ENCODE peak calls at places on chromosomes 7 and 10, in four cellular contexts. One of them, this sample, is unnamed.

GRCh38 chr7:95989301-95989700 is 216.9 kb downstream of the DYNC1I1 start:
- DNase-seq in neuronal stem cell: peak
- DNase-seq in IMR-90: no peak
- DNase-seq in trophoblast cell: peak
- DNase-seq in this sample: no peak

GRCh38 chr7:47725031-47725780 is 143.3 kb upstream of the TNS3 start:
- DNase-seq in neuronal stem cell: no peak
- DNase-seq in IMR-90: peak
- DNase-seq in trophoblast cell: no peak
- DNase-seq in this sample: no peak

GRCh38 chr7:127089146-127089545 is 163.6 kb downstream of the GRM8 start:
- DNase-seq in neuronal stem cell: no peak
- DNase-seq in IMR-90: no peak
- DNase-seq in trophoblast cell: no peak
- DNase-seq in this sample: no peak

GRCh38 chr10:118721005-118721876 is 33.5 kb downstream of the CACUL1 start:
- DNase-seq in neuronal stem cell: peak
- DNase-seq in IMR-90: peak
- DNase-seq in trophoblast cell: peak
- DNase-seq in this sample: peak

GRCh38 chr10:23422003-23422411 is 16.9 kb upstream of the OTUD1 start:
- DNase-seq in neuronal stem cell: no peak
- DNase-seq in IMR-90: no peak
- DNase-seq in trophoblast cell: peak
- DNase-seq in this sample: peak

GRCh38 chr10:56973766-56974165 is 612.7 kb upstream of the ZWINT start:
- DNase-seq in neuronal stem cell: no peak
- DNase-seq in IMR-90: no peak
- DNase-seq in trophoblast cell: no peak
- DNase-seq in this sample: no peak

GRCh38 chr10:125006188-125006680 is 64.3 kb downstream of the ZRANB1 start:
- DNase-seq in neuronal stem cell: no peak
- DNase-seq in IMR-90: peak
- DNase-seq in trophoblast cell: no peak
- DNase-seq in this sample: no peak

GRCh38 chr7:5428470-5429252 is 5.0 kb upstream of the TNRC18 start:
- DNase-seq in neuronal stem cell: no peak
- DNase-seq in IMR-90: peak
- DNase-seq in trophoblast cell: no peak
- DNase-seq in this sample: peak

GRCh38 chr7:139696547-139696946 is 81.3 kb downstream of the HIPK2 start:
- DNase-seq in neuronal stem cell: no peak
- DNase-seq in IMR-90: no peak
- DNase-seq in trophoblast cell: no peak
- DNase-seq in this sample: no peak

GRCh38 chr10:132387723-132388210 is 9.2 kb upstream of the PWWP2B start:
- DNase-seq in neuronal stem cell: peak
- DNase-seq in IMR-90: peak
- DNase-seq in trophoblast cell: no peak
- DNase-seq in this sample: peak

GRCh38 chr7:159098424-159098786 is 46.3 kb downstream of the VIPR2 start:
- DNase-seq in neuronal stem cell: no peak
- DNase-seq in IMR-90: no peak
- DNase-seq in trophoblast cell: no peak
- DNase-seq in this sample: no peak

GRCh38 chr7:40680657-40681056 is 545.9 kb downstream of the SUGCT start:
- DNase-seq in neuronal stem cell: peak
- DNase-seq in IMR-90: no peak
- DNase-seq in trophoblast cell: peak
- DNase-seq in this sample: no peak

GRCh38 chr7:95302976-95303375 is 21.4 kb downstream of the PON1 start:
- DNase-seq in neuronal stem cell: no peak
- DNase-seq in IMR-90: no peak
- DNase-seq in trophoblast cell: no peak
- DNase-seq in this sample: no peak

GRCh38 chr7:48168159-48168558 is 3.1 kb upstream of the ABCA13 start:
- DNase-seq in neuronal stem cell: no peak
- DNase-seq in IMR-90: peak
- DNase-seq in trophoblast cell: no peak
- DNase-seq in this sample: no peak

GRCh38 chr7:29194206-29194593 is 375 bp upstream of the CHN2 start:
- DNase-seq in neuronal stem cell: no peak
- DNase-seq in IMR-90: no peak
- DNase-seq in trophoblast cell: no peak
- DNase-seq in this sample: peak

GRCh38 chr10:96719205-96719604 is 1.1 kb downstream of the PIK3AP1 start:
- DNase-seq in neuronal stem cell: no peak
- DNase-seq in IMR-90: no peak
- DNase-seq in trophoblast cell: no peak
- DNase-seq in this sample: no peak

GRCh38 chr7:120695848-120696247 is 162.1 kb downstream of the TSPAN12 start:
- DNase-seq in neuronal stem cell: no peak
- DNase-seq in IMR-90: no peak
- DNase-seq in trophoblast cell: no peak
- DNase-seq in this sample: no peak
- H2AK5ac ChIP-seq in neuronal stem cell: no peak
- H2AK5ac ChIP-seq in IMR-90: no peak
- H2AK5ac ChIP-seq in trophoblast cell: no peak
- H2AK5ac ChIP-seq in this sample: no peak

GRCh38 chr7:25391295-25391861 is 163.1 kb upstream of the NPVF start:
- DNase-seq in neuronal stem cell: no peak
- DNase-seq in IMR-90: peak
- DNase-seq in trophoblast cell: no peak
- DNase-seq in this sample: peak
- H3K4me2 ChIP-seq in neuronal stem cell: no peak
- H3K4me2 ChIP-seq in IMR-90: no peak
- H3K4me2 ChIP-seq in trophoblast cell: no peak
- H3K4me2 ChIP-seq in this sample: no peak

DNA sequence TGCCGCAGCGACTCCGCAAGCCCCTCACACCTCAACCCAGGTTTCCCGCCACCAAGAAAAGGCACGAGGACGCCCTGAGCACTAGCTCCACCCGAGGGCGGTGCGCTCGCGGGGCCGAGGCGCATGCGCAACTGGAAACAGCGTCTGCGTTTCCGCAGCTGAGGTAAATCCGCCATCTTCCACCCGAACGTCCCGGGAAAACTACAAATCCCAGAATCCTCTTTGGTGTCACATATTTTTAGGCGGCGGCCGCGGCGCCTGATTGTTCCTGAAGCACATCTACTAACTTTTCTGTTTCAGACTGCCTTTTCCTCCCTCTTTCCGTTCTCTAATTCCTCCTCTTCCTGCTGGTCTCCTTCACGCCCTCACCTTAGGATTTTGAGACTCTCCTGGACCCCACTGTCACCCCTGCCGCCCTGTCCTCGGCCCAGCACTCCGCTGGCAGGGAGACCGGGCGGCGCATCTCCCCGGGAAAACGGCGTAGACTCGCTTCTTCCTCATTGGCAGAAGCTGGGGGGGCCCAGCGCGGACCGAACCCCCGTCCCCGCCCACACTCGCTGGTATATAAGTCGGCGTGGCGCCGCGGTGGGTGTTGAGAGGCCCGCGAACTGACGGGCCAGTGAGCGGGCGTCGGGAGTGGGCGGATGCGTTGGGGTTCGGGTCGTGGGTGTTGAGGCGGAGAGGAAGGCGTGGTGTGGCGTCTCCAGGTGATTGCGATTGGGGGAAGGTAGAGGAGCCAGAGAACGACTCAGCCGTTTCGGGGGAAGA is at the start of gene ZCWPW1:
- DNase-seq in neuronal stem cell: peak
- DNase-seq in IMR-90: peak
- DNase-seq in trophoblast cell: peak
- DNase-seq in this sample: peak
- H2AK5ac ChIP-seq in neuronal stem cell: peak
- H2AK5ac ChIP-seq in IMR-90: peak
- H2AK5ac ChIP-seq in trophoblast cell: peak
- H2AK5ac ChIP-seq in this sample: peak

GRCh38 chr10:74810087-74810486 is 16.3 kb upstream of the KAT6B start:
- DNase-seq in neuronal stem cell: no peak
- DNase-seq in IMR-90: no peak
- DNase-seq in trophoblast cell: no peak
- DNase-seq in this sample: no peak

GRCh38 chr10:74813860-74814259 is 12.5 kb upstream of the KAT6B start:
- DNase-seq in neuronal stem cell: no peak
- DNase-seq in IMR-90: no peak
- DNase-seq in trophoblast cell: no peak
- DNase-seq in this sample: no peak

GRCh38 chr10:74814792-74815191 is 11.6 kb upstream of the KAT6B start:
- DNase-seq in neuronal stem cell: no peak
- DNase-seq in IMR-90: no peak
- DNase-seq in trophoblast cell: no peak
- DNase-seq in this sample: no peak

GRCh38 chr10:74816824-74817498 is 9.4 kb upstream of the KAT6B start:
- DNase-seq in neuronal stem cell: no peak
- DNase-seq in IMR-90: no peak
- DNase-seq in trophoblast cell: no peak
- DNase-seq in this sample: no peak

GRCh38 chr10:74813371-74813770 is 13.0 kb upstream of the KAT6B start:
- DNase-seq in neuronal stem cell: no peak
- DNase-seq in IMR-90: no peak
- DNase-seq in trophoblast cell: no peak
- DNase-seq in this sample: no peak
- H3K4me2 ChIP-seq in neuronal stem cell: peak
- H3K4me2 ChIP-seq in IMR-90: no peak
- H3K4me2 ChIP-seq in trophoblast cell: peak
- H3K4me2 ChIP-seq in this sample: peak

GRCh38 chr10:128051548-128051947 is 74.7 kb downstream of the MKI67 start:
- DNase-seq in neuronal stem cell: no peak
- DNase-seq in IMR-90: no peak
- DNase-seq in trophoblast cell: no peak
- DNase-seq in this sample: no peak

GRCh38 chr10:128050937-128051336 is 75.3 kb downstream of the MKI67 start:
- DNase-seq in neuronal stem cell: no peak
- DNase-seq in IMR-90: no peak
- DNase-seq in trophoblast cell: no peak
- DNase-seq in this sample: no peak

GRCh38 chr10:128049226-128050010 is 76.8 kb downstream of the MKI67 start:
- DNase-seq in neuronal stem cell: no peak
- DNase-seq in IMR-90: no peak
- DNase-seq in trophoblast cell: peak
- DNase-seq in this sample: no peak

GRCh38 chr10:128047991-128048826 is 78.0 kb downstream of the MKI67 start:
- DNase-seq in neuronal stem cell: no peak
- DNase-seq in IMR-90: peak
- DNase-seq in trophoblast cell: peak
- DNase-seq in this sample: peak

GRCh38 chr10:128050117-128050516 is 76.1 kb downstream of the MKI67 start:
- DNase-seq in neuronal stem cell: no peak
- DNase-seq in IMR-90: no peak
- DNase-seq in trophoblast cell: no peak
- DNase-seq in this sample: no peak
- H2AK5ac ChIP-seq in neuronal stem cell: no peak
- H2AK5ac ChIP-seq in IMR-90: no peak
- H2AK5ac ChIP-seq in trophoblast cell: no peak
- H2AK5ac ChIP-seq in this sample: no peak

DNA sequence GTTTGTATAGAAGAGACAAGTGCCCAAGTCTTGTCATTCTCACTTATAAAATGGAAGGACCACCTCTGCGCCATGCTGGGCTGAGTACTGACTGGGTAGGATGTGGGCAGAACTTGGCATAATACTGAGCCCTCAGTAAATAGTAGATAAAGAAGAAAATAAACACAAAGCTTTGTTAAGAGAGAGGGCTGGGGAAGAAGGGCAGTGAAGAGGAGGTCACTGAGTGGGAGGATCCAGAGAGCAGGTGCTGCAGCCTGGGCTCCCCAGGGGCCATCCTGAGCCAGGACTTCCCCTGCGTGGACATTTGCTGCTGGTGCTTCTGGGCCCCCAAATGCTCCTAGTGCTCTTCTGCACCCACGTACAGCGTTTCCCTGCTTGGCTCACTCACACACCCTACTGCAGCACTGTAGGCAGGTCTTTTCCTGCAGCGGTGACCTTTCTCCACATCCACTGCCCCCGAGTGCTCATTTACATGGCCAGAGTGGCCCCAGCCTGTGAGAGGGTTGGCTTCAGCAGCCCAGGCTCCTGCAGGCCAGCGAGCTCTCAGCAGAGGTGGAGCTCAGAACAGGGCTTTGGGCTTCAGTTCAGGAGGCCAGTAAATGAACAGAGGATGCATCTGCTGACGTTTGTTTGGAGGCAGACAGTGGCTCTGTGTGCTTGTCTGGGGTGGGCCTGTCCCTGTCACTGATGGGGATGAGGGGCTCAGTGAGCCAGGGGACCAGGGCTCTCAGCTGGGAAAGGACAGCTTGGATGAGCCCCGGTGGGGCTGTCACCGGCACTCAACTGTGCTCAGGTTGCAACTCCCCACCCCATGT is 164.6 kb downstream of the ADARB2 start:
- DNase-seq in neuronal stem cell: no peak
- DNase-seq in IMR-90: no peak
- DNase-seq in trophoblast cell: no peak
- DNase-seq in this sample: no peak
- H3K4me2 ChIP-seq in neuronal stem cell: no peak
- H3K4me2 ChIP-seq in IMR-90: no peak
- H3K4me2 ChIP-seq in trophoblast cell: no peak
- H3K4me2 ChIP-seq in this sample: no peak

GRCh38 chr10:86282664-86283465 is 83.7 kb downstream of the GRID1 start:
- DNase-seq in neuronal stem cell: no peak
- DNase-seq in IMR-90: no peak
- DNase-seq in trophoblast cell: no peak
- DNase-seq in this sample: no peak
- H2AK5ac ChIP-seq in neuronal stem cell: no peak
- H2AK5ac ChIP-seq in IMR-90: no peak
- H2AK5ac ChIP-seq in trophoblast cell: no peak
- H2AK5ac ChIP-seq in this sample: no peak

This sample was measured in mesenchymal stem cell.